ENCODE peak calls at places on chromosomes 1 and 21, in four cellular contexts. C, U, T and P are unnamed samples.
A peak's percentile ranks its signal among the peaks of the same experiment; 100 is the strongest.

GRCh38 chr1:154812911-154813816 is 56.9 kb downstream of the KCNN3 start:
- DNase-seq in C (peak; percentile 53), U (no peak), T (peak; percentile 62), P (no peak)

GRCh38 chr1:64892576-64893573 is 73.5 kb downstream of the JAK1 start:
- DNase-seq in C (no peak), U (no peak), T (no peak), P (no peak)

GRCh38 chr1:84086189-84086588 is 57.9 kb upstream of the PRKACB start:
- DNase-seq in C (no peak), U (no peak), T (no peak), P (no peak)

GRCh38 chr21:46127239-46128105 is 27.9 kb downstream of the FTCD start:
- DNase-seq in C (no peak), U (peak; percentile 40), T (peak; percentile 18), P (no peak)

GRCh38 chr1:225897595-225898514 is 8.9 kb upstream of the LEFTY1 start:
- DNase-seq in C (no peak), U (no peak), T (no peak), P (peak; percentile 41)

GRCh38 chr1:226443439-226443838 is 35.5 kb upstream of the PARP1 start:
- DNase-seq in C (no peak), U (no peak), T (no peak), P (no peak)

GRCh38 chr1:167548059-167548932 is 5.3 kb downstream of the CREG1 start:
- DNase-seq in C (no peak), U (no peak), T (no peak), P (no peak)

GRCh38 chr1:162849711-162850110 is 11.3 kb downstream of the CCDC190 start:
- DNase-seq in C (no peak), U (no peak), T (no peak), P (no peak)

GRCh38 chr1:41413748-41414281 is 52.6 kb downstream of the FOXO6 start:
- DNase-seq in C (no peak), U (no peak), T (no peak), P (no peak)

GRCh38 chr1:245345191-245345884 is 190.6 kb downstream of the KIF26B start:
- DNase-seq in C (no peak), U (no peak), T (no peak), P (no peak)

GRCh38 chr1:150613061-150613920 is 16.1 kb downstream of the ENSA start:
- DNase-seq in C (no peak), U (no peak), T (peak; percentile 51), P (peak; percentile 69)

GRCh38 chr1:110690966-110691365 is 16.2 kb upstream of the KCNA3 start:
- DNase-seq in C (no peak), U (no peak), T (no peak), P (no peak)

GRCh38 chr1:226762988-226763740 is 24.1 kb upstream of the ITPKB start:
- DNase-seq in C (no peak), U (no peak), T (no peak), P (no peak)

GRCh38 chr1:167599839-167600581 is 30.0 kb upstream of the RCSD1 start:
- DNase-seq in C (peak; percentile 73), U (peak; percentile 56), T (peak; percentile 41), P (peak; percentile 21)

GRCh38 chr1:10718083-10718415 is 78.4 kb downstream of the CASZ1 start:
- DNase-seq in C (no peak), U (no peak), T (no peak), P (no peak)

GRCh38 chr1:18955442-18956188 is 861 bp downstream of the IFFO2 start:
- DNase-seq in C (no peak), U (peak; percentile 73), T (no peak), P (peak; percentile 57)

GRCh38 chr1:150165622-150166612 is 16.2 kb downstream of the PLEKHO1 start:
- DNase-seq in C (no peak), U (no peak), T (peak; percentile 54), P (peak; percentile 65)

GRCh38 chr1:167492509-167492910 is 25.8 kb downstream of the CD247 start:
- DNase-seq in C (no peak), U (no peak), T (no peak), P (no peak)

GRCh38 chr1:230277201-230277771 is 148.8 kb downstream of the PGBD5 start:
- DNase-seq in C (no peak), U (peak; percentile 18), T (no peak), P (no peak)

GRCh38 chr1:175844877-175845276 is 101.5 kb upstream of the TNR start:
- DNase-seq in C (no peak), U (no peak), T (no peak), P (no peak)

GRCh38 chr21:46226920-46227599 is 1.5 kb downstream of the LSS start:
- DNase-seq in C (no peak), U (no peak), T (no peak), P (no peak)

GRCh38 chr1:171784779-171785178 is 3.3 kb downstream of the METTL13 start:
- DNase-seq in C (no peak), U (no peak), T (no peak), P (no peak)

GRCh38 chr1:41613646-41614592 is 129.4 kb upstream of the EDN2 start:
- DNase-seq in C (no peak), U (no peak), T (no peak), P (no peak)

GRCh38 chr1:110634455-110635281 is 28.5 kb upstream of the KCNA2 start:
- DNase-seq in C (peak; percentile 66), U (peak; percentile 65), T (peak; percentile 81), P (peak; percentile 78)

GRCh38 chr1:15489052-15489736 is 13.3 kb downstream of the CELA2B start:
- DNase-seq in C (no peak), U (no peak), T (no peak), P (no peak)

GRCh38 chr1:153520818-153521476 is 14.8 kb downstream of the S100A6 start:
- DNase-seq in C (no peak), U (no peak), T (no peak), P (no peak)

GRCh38 chr1:198553017-198553416 is 12.5 kb upstream of the ATP6V1G3 start:
- DNase-seq in C (no peak), U (no peak), T (no peak), P (no peak)

GRCh38 chr1:223052931-223053330 is 90.1 kb downstream of the TLR5 start:
- DNase-seq in C (no peak), U (no peak), T (no peak), P (no peak)

GRCh38 chr1:180837025-180837424 is 75.7 kb upstream of the KIAA1614 start:
- DNase-seq in C (no peak), U (no peak), T (no peak), P (no peak)

GRCh38 chr1:4062560-4062959 is 162.5 kb upstream of the C1orf174 start:
- DNase-seq in C (no peak), U (no peak), T (no peak), P (no peak)

GRCh38 chr1:173392895-173393654 is 84.1 kb upstream of the PRDX6 start:
- DNase-seq in C (no peak), U (no peak), T (no peak), P (no peak)

GRCh38 chr21:46605759-46606426 is 1.0 kb upstream of the S100B start:
- DNase-seq in C (no peak), U (peak; percentile 81), T (peak; percentile 49), P (peak; percentile 55)

GRCh38 chr1:165886988-165887387 is 59.6 kb downstream of the UCK2 start:
- DNase-seq in C (no peak), U (no peak), T (no peak), P (no peak)

DNA sequence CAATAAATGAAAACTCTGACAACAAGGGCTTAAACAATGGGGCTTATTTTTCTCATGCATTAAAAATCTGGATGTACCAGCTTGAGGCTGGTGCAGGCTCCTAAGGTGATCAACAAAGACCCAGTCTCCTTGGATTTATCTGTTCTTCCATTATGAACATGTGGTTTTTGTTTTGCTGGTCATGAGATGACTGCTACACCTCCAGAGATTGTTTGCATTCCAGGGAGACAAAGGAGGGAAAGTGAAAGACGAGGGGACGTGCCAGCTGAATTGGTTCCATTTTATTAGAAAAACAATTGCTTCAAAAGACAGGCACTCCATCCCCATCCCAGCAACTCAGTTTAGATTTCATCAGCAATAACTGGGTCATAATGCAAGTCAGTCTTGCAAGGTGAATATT is 90.9 kb upstream of the KCNK1 start:
- DNase-seq in C (no peak), U (no peak), T (no peak), P (no peak)
- H3K27me3 ChIP-seq in C (no peaks in the 10 kb centered on the region), U (peaks cover 5% of the 10 kb centered on the region), T (no peaks in the 10 kb centered on the region), P (no peaks in the 10 kb centered on the region)

DNA sequence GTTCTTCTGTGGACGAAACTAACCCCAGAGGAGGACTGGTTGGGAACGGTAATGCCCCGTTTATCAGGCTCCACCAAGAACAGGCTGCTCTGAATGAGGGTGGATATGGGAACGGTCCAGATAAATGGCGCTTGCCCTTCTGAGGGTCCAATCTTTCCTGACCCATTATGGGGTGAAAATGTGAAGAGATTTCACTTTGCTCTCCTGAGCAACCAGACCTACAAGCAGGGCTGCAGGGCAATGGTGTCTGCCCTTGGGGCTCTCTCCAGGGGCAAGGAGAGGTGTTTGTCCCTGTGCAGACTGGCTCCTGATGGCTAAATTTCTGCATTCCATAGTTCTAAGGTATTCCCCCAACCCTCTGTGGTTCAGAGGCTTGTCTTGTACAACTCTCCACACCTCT is 25.1 kb downstream of the SLC2A1 start:
- DNase-seq in C (no peak), U (no peak), T (no peak), P (no peak)
- H3K4me1 ChIP-seq in C (peaks cover 38% of the 10 kb centered on the region), U (peaks cover 82% of the 10 kb centered on the region), T (peaks cover 47% of the 10 kb centered on the region), P (peaks cover 62% of the 10 kb centered on the region)

DNA sequence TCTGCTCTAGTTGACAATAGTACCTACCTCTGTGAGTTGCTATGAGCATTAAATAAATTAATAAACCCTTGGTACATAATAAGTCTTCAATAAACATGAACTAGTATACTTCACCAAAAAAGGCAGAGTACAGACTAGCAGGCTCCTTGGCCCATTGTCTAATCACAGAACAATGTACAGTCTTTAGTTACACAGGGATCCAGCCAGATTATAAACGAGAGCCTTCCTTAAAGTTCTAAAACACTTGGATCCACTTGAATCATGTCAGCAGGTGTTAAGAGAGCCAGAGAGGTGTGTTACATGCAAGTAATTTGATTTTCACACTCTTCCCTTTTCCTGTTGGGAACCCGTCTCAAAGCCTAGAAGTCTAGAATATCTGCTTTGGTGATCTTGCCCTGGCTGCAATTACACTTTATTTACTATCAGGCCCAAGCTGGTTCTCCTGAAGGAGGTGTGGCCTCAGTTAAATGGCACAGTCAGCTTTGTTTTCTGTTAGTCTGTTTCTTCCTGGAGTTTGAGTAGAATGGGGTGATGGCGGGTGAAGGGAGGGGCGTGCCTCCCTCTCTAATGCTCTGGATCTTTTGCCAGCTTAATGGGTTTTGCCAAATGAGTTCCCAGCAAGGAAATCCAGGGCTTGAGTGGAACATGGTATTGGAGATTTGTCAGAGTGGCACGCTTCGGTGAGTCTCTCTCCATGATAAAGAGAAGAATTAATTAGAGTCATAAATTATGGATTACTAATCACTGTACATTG is 570.9 kb upstream of the CAMK1G start:
- DNase-seq in C (no peak), U (no peak), T (no peak), P (no peak)
- H3K27me3 ChIP-seq in C (no peaks in the 10 kb centered on the region), U (no peaks in the 10 kb centered on the region), T (no peaks in the 10 kb centered on the region), P (no peaks in the 10 kb centered on the region)

DNA sequence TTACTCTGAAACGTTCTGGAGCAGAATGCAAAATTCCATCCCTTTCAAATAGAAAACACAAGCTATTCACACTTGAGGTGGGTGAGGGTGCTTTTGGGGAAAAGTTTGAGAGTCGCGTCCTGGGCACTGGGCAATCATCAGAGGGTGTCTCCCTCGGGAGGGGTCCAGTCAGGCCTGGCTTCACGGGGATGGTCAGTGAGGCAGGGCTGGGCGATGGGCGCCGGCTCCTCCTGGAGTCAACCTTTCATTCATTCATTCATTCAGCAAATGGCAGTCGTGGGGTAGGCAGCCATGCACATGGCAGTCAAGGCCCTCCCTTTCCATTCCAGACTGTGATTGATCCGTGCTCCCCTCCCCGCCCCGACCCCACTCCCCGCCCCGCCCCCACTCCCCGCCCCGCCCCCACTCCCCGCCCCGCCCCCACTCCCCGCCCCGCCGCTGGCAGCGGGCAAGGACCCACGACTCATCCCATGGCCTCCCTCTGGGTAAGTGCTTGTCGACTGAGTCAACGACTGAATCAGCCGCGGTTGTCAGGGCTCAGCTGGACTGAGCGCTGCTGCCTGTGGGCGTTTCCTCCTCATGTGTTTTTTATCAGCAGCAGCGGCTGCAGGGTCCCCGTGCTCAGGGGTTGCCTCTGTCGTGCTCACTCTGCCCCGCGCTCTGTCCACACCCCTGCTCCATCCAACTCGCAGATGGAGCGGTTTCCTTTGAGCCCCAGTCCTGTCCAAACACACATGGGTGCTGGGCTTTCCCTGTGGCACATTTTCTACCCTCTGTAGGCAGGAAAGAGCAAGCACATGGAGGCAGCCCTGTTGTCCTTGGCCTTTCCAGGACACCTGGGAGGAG is 12.5 kb upstream of the SPSB1 start:
- DNase-seq in C (no peak), U (no peak), T (no peak), P (peak; percentile 74)
- H3K4me1 ChIP-seq in C (no peaks in the 10 kb centered on the region), U (peaks cover 14% of the 10 kb centered on the region), T (peaks cover 10% of the 10 kb centered on the region), P (peaks cover 15% of the 10 kb centered on the region)